ENCODE peak calls at places on chromosome 21, in eight cellular contexts. N is dorsolateral prefrontal cortex; J is CD8-positive, alpha-beta T cell; I is astrocyte; X is heart left ventricle; R is DND-41; O is left ventricle myocardium inferior; Y is colonic mucosa. G is an unnamed sample.

GRCh38 chr21:14687277-14687642 is 141.1 kb upstream of the SAMSN1 start:
- DNase-seq in N (no peak), J (no peak), I (no peak), X (no peak), R (no peak), O (no peak), Y (no peak), G (no peak)

GRCh38 chr21:35099310-35099709 is 50.2 kb upstream of the RUNX1 start:
- DNase-seq in N (no peak), J (no peak), I (no peak), X (no peak), R (no peak), O (no peak), Y (no peak), G (no peak)

GRCh38 chr21:40837456-40837855 is 9.5 kb downstream of the DSCAM start:
- DNase-seq in N (no peak), J (no peak), I (peak), X (no peak), R (no peak), O (no peak), Y (no peak), G (peak)

GRCh38 chr21:17432732-17433057 is 80.1 kb upstream of the CXADR start:
- DNase-seq in N (no peak), J (no peak), I (no peak), X (no peak), R (no peak), O (no peak), Y (no peak), G (no peak)

GRCh38 chr21:14901482-14901958 is 163.3 kb downstream of the NRIP1 start:
- DNase-seq in N (no peak), J (no peak), I (peak), X (no peak), R (peak), O (no peak), Y (no peak), G (no peak)

GRCh38 chr21:43608225-43608624 is 51.1 kb downstream of the HSF2BP start:
- DNase-seq in N (no peak), J (no peak), I (peak), X (no peak), R (no peak), O (no peak), Y (no peak), G (no peak)

GRCh38 chr21:35896060-35896459 is 164.3 kb downstream of the SETD4 start:
- DNase-seq in N (no peak), J (no peak), I (no peak), X (no peak), R (no peak), O (no peak), Y (no peak), G (no peak)

GRCh38 chr21:15850645-15851044 is 120.9 kb downstream of the USP25 start:
- DNase-seq in N (no peak), J (no peak), I (peak), X (no peak), R (no peak), O (no peak), Y (no peak), G (no peak)

GRCh38 chr21:31142600-31142999 is 104.3 kb upstream of the KRTAP19-8 start:
- DNase-seq in N (no peak), J (peak), I (no peak), X (no peak), R (peak), O (no peak), Y (no peak), G (no peak)

GRCh38 chr21:36422279-36423098 is 37.3 kb downstream of the CHAF1B start:
- DNase-seq in N (no peak), J (no peak), I (peak), X (no peak), R (peak), O (peak), Y (peak), G (no peak)

GRCh38 chr21:17371470-17371869 is 141.4 kb upstream of the CXADR start:
- DNase-seq in N (no peak), J (no peak), I (peak), X (no peak), R (no peak), O (no peak), Y (no peak), G (no peak)

GRCh38 chr21:45098867-45099266 is 24.5 kb downstream of the ADARB1 start:
- DNase-seq in N (no peak), J (no peak), I (no peak), X (no peak), R (no peak), O (no peak), Y (no peak), G (no peak)

GRCh38 chr21:15495965-15496364 is 233.8 kb upstream of the USP25 start:
- DNase-seq in N (no peak), J (no peak), I (peak), X (no peak), R (no peak), O (no peak), Y (no peak), G (no peak)

GRCh38 chr21:15011967-15012366 is 52.8 kb downstream of the NRIP1 start:
- DNase-seq in N (no peak), J (no peak), I (no peak), X (no peak), R (no peak), O (no peak), Y (no peak), G (no peak)

GRCh38 chr21:34669149-34669879 is 520 bp downstream of the CLIC6 start:
- DNase-seq in N (no peak), J (peak), I (no peak), X (no peak), R (no peak), O (no peak), Y (no peak), G (no peak)

GRCh38 chr21:43987509-43987908 is 24.6 kb upstream of the TRAPPC10 start:
- DNase-seq in N (no peak), J (no peak), I (no peak), X (no peak), R (no peak), O (no peak), Y (no peak), G (no peak)

GRCh38 chr21:23463365-23463764 is 2143.9 kb downstream of the MRPL39 start:
- DNase-seq in N (no peak), J (no peak), I (no peak), X (no peak), R (no peak), O (no peak), Y (no peak), G (no peak)

DNA sequence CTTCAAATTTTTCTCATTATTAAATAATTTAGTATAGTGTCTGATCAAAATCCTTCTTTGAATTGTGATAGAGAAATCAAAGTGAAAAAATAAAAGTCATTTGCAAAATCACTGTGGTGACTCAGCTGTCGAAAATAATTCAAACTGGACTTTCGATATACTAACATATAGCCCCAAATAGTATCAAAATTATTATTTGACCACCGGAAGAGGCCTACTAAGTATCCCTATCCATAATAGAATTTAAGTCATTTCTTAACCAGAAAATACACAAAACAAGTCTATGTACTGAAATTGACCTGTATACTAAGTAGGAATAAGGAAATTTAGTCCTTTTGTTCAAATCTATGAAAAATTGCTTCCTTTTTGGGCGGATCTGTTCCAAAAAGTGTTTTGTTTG is 180.7 kb downstream of the MRPL39 start:
- DNase-seq in N (no peak), J (no peak), I (no peak), X (no peak), R (no peak), O (no peak), Y (no peak), G (no peak)
- H3K4me3 ChIP-seq in N (no peak), J (no peak), I (no peak), X (no peak), R (no peak), O (no peak), Y (no peak), G (no peak)

DNA sequence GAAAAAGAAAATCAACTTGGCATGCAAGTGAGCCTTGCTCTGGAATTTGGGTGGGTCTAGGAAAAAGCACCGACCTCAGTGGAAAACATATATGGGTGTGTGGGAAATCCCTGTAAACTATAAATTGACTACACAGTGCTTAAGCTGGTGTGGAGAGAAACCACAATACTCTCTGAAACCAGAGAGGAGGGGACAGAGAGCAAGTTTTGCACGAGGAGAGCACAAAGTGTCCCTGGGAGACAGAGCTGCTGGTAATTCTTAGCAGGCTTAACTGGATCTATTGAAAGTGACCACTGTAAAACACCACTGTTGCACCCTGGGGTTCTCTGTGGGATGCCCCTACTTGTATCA is 12.8 kb downstream of the KCNJ15 start:
- DNase-seq in N (no peak), J (no peak), I (no peak), X (no peak), R (no peak), O (no peak), Y (no peak), G (no peak)
- H3K27ac ChIP-seq in N (no peak), J (no peak), I (no peak), X (no peak), R (no peak), O (no peak), Y (no peak), G (no peak)

DNA sequence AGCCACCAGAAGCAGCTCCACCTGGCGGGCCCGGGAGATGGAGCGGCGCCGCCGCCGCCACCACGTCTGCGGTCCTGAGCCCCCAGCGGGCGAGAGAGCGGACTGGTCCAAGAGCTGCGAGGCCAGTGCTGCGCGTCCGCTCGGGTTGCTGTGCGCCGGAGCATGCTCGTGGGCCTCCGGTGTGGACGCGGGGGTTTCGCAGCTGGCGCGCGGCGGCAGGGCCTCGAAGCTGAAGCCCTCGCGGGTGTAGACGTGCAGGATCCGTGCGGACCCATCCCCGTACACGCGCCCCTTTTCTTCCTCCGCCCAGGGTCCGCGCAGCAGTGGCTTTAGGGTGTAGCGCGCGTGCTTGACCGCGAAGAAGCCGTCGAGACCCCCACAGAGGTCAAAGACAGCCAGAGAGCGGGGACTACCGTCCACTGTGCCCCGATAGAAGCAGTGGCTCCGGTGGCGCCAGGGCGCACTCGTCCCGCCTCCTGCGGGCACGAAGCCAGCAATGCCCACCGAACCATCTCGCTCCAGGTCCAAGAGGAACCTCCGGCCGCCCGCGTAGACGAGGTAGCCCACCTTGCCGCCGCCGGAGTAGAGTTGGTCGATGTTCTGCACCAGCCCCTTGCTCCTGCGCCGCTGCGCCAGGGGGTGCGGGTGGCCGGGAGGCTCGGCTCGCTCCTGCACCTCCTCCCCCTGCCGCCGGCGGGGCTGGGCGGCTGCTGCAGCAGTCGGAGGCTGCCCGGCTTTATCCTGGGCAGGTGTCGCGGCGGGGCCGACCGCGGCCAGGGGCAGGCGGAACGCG is 1.1 kb downstream of the ADAMTS5 start:
- DNase-seq in N (no peak), J (no peak), I (no peak), X (peak), R (no peak), O (peak), Y (peak), G (no peak)
- TF ChIP-seq CTCF in N (no peak), J (no peak), I (no peak), X (peak), R (no peak), O (peak), Y (no peak), G (peak)

GRCh38 chr21:46098303-46099141 is 610 bp downstream of the COL6A2 start:
- DNase-seq in N (no peak), J (peak), I (no peak), X (peak), R (no peak), O (peak), Y (peak), G (peak)

GRCh38 chr21:46100020-46100419 is 2.1 kb downstream of the COL6A2 start:
- DNase-seq in N (no peak), J (peak), I (no peak), X (peak), R (no peak), O (no peak), Y (no peak), G (peak)

GRCh38 chr21:46100426-46100825 is 2.5 kb downstream of the COL6A2 start:
- DNase-seq in N (no peak), J (no peak), I (peak), X (peak), R (no peak), O (no peak), Y (peak), G (peak)

GRCh38 chr21:46097826-46098286 is at the start of gene COL6A2:
- DNase-seq in N (peak), J (peak), I (no peak), X (peak), R (no peak), O (peak), Y (peak), G (peak)

GRCh38 chr21:46099476-46099875 is 1.6 kb downstream of the COL6A2 start:
- DNase-seq in N (peak), J (peak), I (no peak), X (peak), R (no peak), O (peak), Y (peak), G (peak)
- H3K4me3 ChIP-seq in N (no peak), J (no peak), I (peak), X (peak), R (no peak), O (peak), Y (peak), G (peak)

GRCh38 chr21:29346281-29346680 is 47.6 kb downstream of the BACH1 start:
- DNase-seq in N (no peak), J (no peak), I (no peak), X (no peak), R (no peak), O (no peak), Y (no peak), G (no peak)

GRCh38 chr21:29343517-29343916 is 44.8 kb downstream of the BACH1 start:
- DNase-seq in N (no peak), J (no peak), I (peak), X (no peak), R (no peak), O (no peak), Y (no peak), G (no peak)

GRCh38 chr21:29349702-29350101 is 51.0 kb downstream of the BACH1 start:
- DNase-seq in N (no peak), J (no peak), I (no peak), X (no peak), R (no peak), O (no peak), Y (no peak), G (no peak)

GRCh38 chr21:29347274-29347681 is 48.6 kb downstream of the BACH1 start:
- DNase-seq in N (no peak), J (no peak), I (no peak), X (no peak), R (no peak), O (no peak), Y (no peak), G (no peak)

GRCh38 chr21:29346771-29347170 is 48.0 kb downstream of the BACH1 start:
- DNase-seq in N (no peak), J (no peak), I (no peak), X (no peak), R (no peak), O (no peak), Y (no peak), G (no peak)
- H3K27ac ChIP-seq in N (no peak), J (no peak), I (peak), X (no peak), R (no peak), O (no peak), Y (no peak), G (peak)

DNA sequence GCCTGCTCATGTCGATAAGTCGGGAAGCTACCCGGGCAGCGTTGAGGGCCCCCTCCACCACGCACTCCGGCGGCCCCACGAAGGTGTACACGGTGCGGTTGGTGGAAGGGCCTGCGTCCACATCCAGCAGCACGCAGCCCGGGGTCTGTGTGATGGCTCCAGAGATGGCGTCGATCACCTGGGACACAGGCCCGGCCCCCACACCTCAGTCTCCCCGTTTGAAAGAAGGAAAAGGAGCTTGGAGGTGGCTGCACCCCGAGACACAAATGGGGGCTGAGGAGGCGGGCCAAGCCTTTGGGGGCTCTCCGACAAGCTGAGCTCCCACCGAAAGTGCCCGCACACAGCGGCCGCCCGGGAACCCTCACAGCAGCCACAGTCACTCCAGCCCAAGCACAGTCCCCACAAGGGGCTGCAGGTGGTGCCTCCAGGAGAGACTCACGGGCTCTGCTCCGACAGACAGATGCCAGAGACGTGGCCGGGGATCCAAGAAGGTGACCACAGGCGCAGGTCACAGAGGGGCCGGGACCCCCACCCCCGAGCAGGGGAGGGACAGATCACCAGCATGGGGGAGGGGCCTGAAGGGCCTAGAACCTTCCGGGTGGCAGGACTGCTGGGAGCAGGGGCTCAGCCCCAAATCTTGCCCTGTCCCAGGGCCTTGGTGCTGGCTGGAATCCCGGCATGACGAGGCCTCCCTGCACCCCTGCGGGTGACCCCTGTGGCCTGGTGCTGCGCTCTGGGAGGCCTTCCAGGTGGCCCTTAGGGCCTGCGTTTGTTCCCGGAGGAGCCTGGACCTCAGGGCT is 1.0 kb downstream of the FTCD start:
- DNase-seq in N (peak), J (no peak), I (no peak), X (peak), R (no peak), O (no peak), Y (no peak), G (no peak)
- TF ChIP-seq CTCF in N (no peak), J (no peak), I (no peak), X (no peak), R (no peak), O (no peak), Y (no peak), G (no peak)

GRCh38 chr21:32278518-32279376 is at the start of gene MIS18A:
- DNase-seq in N (peak), J (peak), I (peak), X (peak), R (peak), O (peak), Y (peak), G (peak)

GRCh38 chr21:32279377-32279680 is 480 bp upstream of the MIS18A start:
- DNase-seq in N (no peak), J (no peak), I (no peak), X (no peak), R (no peak), O (no peak), Y (no peak), G (no peak)

GRCh38 chr21:32276671-32277070 is 2.2 kb downstream of the MIS18A start:
- DNase-seq in N (no peak), J (no peak), I (no peak), X (no peak), R (no peak), O (no peak), Y (no peak), G (peak)

GRCh38 chr21:32281531-32281930 is 2.7 kb upstream of the MIS18A start:
- DNase-seq in N (no peak), J (no peak), I (peak), X (no peak), R (no peak), O (no peak), Y (no peak), G (peak)

DNA sequence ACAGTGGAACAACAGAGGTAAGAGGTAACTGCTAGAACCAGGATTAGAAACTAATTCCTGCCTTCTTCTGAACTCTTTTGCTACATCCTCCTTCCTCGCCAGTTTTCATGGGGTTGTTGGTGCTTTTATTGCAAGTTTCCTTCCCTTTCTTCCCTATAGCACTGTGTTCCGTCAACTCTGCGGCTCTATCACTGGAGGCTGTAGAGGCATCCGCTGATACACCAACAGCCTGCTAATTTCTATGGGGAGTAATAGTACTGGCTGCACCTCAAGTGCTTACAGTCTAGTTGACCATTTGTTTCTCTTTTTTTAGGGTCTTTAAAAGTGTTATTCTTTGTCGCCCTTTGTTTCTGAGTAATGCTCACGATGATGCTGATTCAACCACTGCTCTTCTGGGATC is 781 bp downstream of the MIS18A start:
- DNase-seq in N (no peak), J (no peak), I (no peak), X (no peak), R (peak), O (no peak), Y (no peak), G (peak)
- H3K4me3 ChIP-seq in N (peak), J (peak), I (peak), X (peak), R (peak), O (peak), Y (peak), G (peak)

DNA sequence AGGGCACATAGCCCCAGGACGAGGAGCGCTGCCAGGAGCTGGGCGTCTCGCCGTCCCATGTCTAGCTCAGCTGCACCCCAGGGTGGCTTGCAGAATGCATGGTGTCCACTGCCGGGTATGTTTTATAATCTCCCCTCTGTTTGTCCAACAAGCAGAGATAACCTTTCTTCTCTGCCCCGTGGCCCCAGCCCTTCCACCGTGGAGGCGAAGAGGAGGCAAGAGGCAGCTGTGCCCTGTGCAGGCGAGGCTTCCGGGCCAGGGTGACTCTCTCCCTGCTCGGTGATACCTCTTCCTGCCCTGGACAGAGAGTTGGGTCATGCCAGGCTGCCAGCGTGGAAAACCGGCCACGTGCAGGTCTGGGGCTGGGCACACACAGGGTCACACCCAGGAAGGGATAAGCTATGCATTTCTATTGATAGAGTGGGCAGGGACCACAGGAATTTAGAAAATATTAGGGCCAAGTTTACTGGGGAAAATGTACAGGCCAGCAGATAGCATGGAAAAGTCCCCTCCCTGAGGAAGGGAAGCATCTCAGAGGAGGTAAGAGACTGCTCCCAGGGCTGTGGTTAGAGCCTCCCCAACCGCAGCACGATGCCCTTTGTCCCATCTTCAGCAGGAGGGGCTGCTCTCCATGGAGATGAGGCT is at the start of gene TFF2:
- DNase-seq in N (peak), J (no peak), I (no peak), X (no peak), R (no peak), O (no peak), Y (no peak), G (no peak)
- H3K27ac ChIP-seq in N (no peak), J (no peak), I (no peak), X (no peak), R (no peak), O (no peak), Y (no peak), G (no peak)

GRCh38 chr21:33101300-33102005 is 31.5 kb downstream of the OLIG1 start:
- DNase-seq in N (no peak), J (no peak), I (no peak), X (no peak), R (no peak), O (no peak), Y (no peak), G (no peak)
- TF ChIP-seq CTCF in N (no peak), J (no peak), I (no peak), X (no peak), R (no peak), O (no peak), Y (no peak), G (no peak)